ENCODE peak calls at places on chromosomes 13 and 19, in seven cellular contexts. One of them, this sample, is unnamed.

GRCh38 chr13:39565036-39565949 is 37.7 kb downstream of the LHFPL6 start:
- DNase-seq in midbrain: no peak
- DNase-seq in upper lobe of right lung: no peak
- DNase-seq in tibial nerve: no peak
- DNase-seq in GM04504: peak
- DNase-seq in fibroblast of mammary gland: peak
- DNase-seq in spleen: no peak
- DNase-seq in this sample: no peak

GRCh38 chr19:35925501-35925900 is 10.7 kb upstream of the LRFN3 start:
- DNase-seq in upper lobe of right lung: no peak
- DNase-seq in fibroblast of mammary gland: no peak
- DNase-seq in GM04504: no peak
- DNase-seq in tibial nerve: no peak
- DNase-seq in midbrain: no peak
- DNase-seq in spleen: no peak
- DNase-seq in this sample: no peak

GRCh38 chr13:37488682-37489081 is 109.9 kb downstream of the POSTN start:
- DNase-seq in fibroblast of mammary gland: peak
- DNase-seq in tibial nerve: no peak
- DNase-seq in spleen: no peak
- DNase-seq in GM04504: no peak
- DNase-seq in midbrain: no peak
- DNase-seq in upper lobe of right lung: no peak
- DNase-seq in this sample: no peak

GRCh38 chr13:44272692-44273091 is 100.9 kb upstream of the SERP2 start:
- DNase-seq in GM04504: no peak
- DNase-seq in tibial nerve: no peak
- DNase-seq in upper lobe of right lung: no peak
- DNase-seq in fibroblast of mammary gland: peak
- DNase-seq in spleen: no peak
- DNase-seq in midbrain: no peak
- DNase-seq in this sample: no peak

GRCh38 chr19:38658462-38659306 is 11.2 kb downstream of the ACTN4 start:
- DNase-seq in upper lobe of right lung: no peak
- DNase-seq in spleen: no peak
- DNase-seq in tibial nerve: no peak
- DNase-seq in fibroblast of mammary gland: peak
- DNase-seq in midbrain: no peak
- DNase-seq in GM04504: peak
- DNase-seq in this sample: no peak

GRCh38 chr13:59750860-59751259 is 412.9 kb downstream of the DIAPH3 start:
- DNase-seq in tibial nerve: no peak
- DNase-seq in midbrain: peak
- DNase-seq in spleen: no peak
- DNase-seq in fibroblast of mammary gland: peak
- DNase-seq in upper lobe of right lung: no peak
- DNase-seq in GM04504: peak
- DNase-seq in this sample: no peak

GRCh38 chr19:8500158-8500557 is 2.3 kb downstream of the PRAM1 start:
- DNase-seq in tibial nerve: no peak
- DNase-seq in GM04504: no peak
- DNase-seq in midbrain: no peak
- DNase-seq in fibroblast of mammary gland: no peak
- DNase-seq in upper lobe of right lung: no peak
- DNase-seq in spleen: no peak
- DNase-seq in this sample: no peak

GRCh38 chr19:23698711-23699520 is 11.9 kb upstream of the ZNF675 start:
- DNase-seq in GM04504: no peak
- DNase-seq in upper lobe of right lung: no peak
- DNase-seq in spleen: no peak
- DNase-seq in midbrain: no peak
- DNase-seq in tibial nerve: no peak
- DNase-seq in fibroblast of mammary gland: no peak
- DNase-seq in this sample: no peak

GRCh38 chr13:74325106-74325505 is 190.9 kb upstream of the KLF12 start:
- DNase-seq in midbrain: peak
- DNase-seq in tibial nerve: peak
- DNase-seq in GM04504: peak
- DNase-seq in spleen: no peak
- DNase-seq in fibroblast of mammary gland: peak
- DNase-seq in upper lobe of right lung: no peak
- DNase-seq in this sample: no peak

GRCh38 chr13:105611424-105611823 is 924.0 kb downstream of the EFNB2 start:
- DNase-seq in spleen: no peak
- DNase-seq in GM04504: no peak
- DNase-seq in midbrain: no peak
- DNase-seq in tibial nerve: no peak
- DNase-seq in upper lobe of right lung: no peak
- DNase-seq in fibroblast of mammary gland: peak
- DNase-seq in this sample: no peak

GRCh38 chr19:51027126-51027806 is 850 bp upstream of the KLK11 start:
- DNase-seq in GM04504: no peak
- DNase-seq in upper lobe of right lung: no peak
- DNase-seq in fibroblast of mammary gland: no peak
- DNase-seq in midbrain: no peak
- DNase-seq in tibial nerve: no peak
- DNase-seq in spleen: no peak
- DNase-seq in this sample: no peak

GRCh38 chr19:4600082-4600481 is 39.2 kb upstream of the TNFAIP8L1 start:
- DNase-seq in tibial nerve: no peak
- DNase-seq in fibroblast of mammary gland: no peak
- DNase-seq in GM04504: no peak
- DNase-seq in upper lobe of right lung: no peak
- DNase-seq in spleen: no peak
- DNase-seq in midbrain: no peak
- DNase-seq in this sample: no peak

GRCh38 chr13:52862358-52863206 is 14.1 kb upstream of the PCDH8 start:
- DNase-seq in midbrain: no peak
- DNase-seq in GM04504: no peak
- DNase-seq in spleen: no peak
- DNase-seq in tibial nerve: no peak
- DNase-seq in fibroblast of mammary gland: no peak
- DNase-seq in upper lobe of right lung: no peak
- DNase-seq in this sample: no peak

GRCh38 chr13:27182844-27183497 is 11.4 kb upstream of the USP12 start:
- DNase-seq in upper lobe of right lung: no peak
- DNase-seq in spleen: no peak
- DNase-seq in tibial nerve: peak
- DNase-seq in midbrain: no peak
- DNase-seq in fibroblast of mammary gland: peak
- DNase-seq in GM04504: peak
- DNase-seq in this sample: no peak

GRCh38 chr19:10776900-10777650 is 58.9 kb downstream of the TMED1 start:
- DNase-seq in spleen: no peak
- DNase-seq in midbrain: no peak
- DNase-seq in GM04504: no peak
- DNase-seq in tibial nerve: no peak
- DNase-seq in upper lobe of right lung: no peak
- DNase-seq in fibroblast of mammary gland: no peak
- DNase-seq in this sample: no peak